ENCODE peak calls at places on chromosomes 3 and 15, in six cellular contexts. I, B, T, D, F and Q are unnamed samples.

GRCh38 chr3:197259096-197259495 is 39.3 kb downstream of the DLG1 start:
- DNase-seq in T (no peak), D (no peak), B (no peak), F (no peak), I (no peak), Q (no peak)

GRCh38 chr3:12879191-12879815 is 37.9 kb upstream of the RPL32 start:
- DNase-seq in F (no peak), B (no peak), I (no peak), D (no peak), T (no peak), Q (no peak)

GRCh38 chr15:70316059-70316600 is 218.4 kb upstream of the TLE3 start:
- DNase-seq in T (peak; percentile 10), B (no peak), I (no peak), D (no peak), F (no peak), Q (no peak)

GRCh38 chr15:57505949-57506391 is 85.7 kb upstream of the MYZAP start:
- DNase-seq in B (no peak), D (peak; percentile 98), T (peak; percentile 82), F (peak; percentile 56), I (peak; percentile 82), Q (no peak)

GRCh38 chr3:74630602-74631001 is 16.1 kb upstream of the CNTN3 start:
- DNase-seq in I (no peak), B (no peak), T (no peak), F (no peak), D (no peak), Q (no peak)

GRCh38 chr3:121493431-121493830 is 52.4 kb downstream of the POLQ start:
- DNase-seq in B (no peak), D (no peak), F (no peak), T (no peak), I (no peak), Q (no peak)

GRCh38 chr15:89672221-89673161 is 6.7 kb downstream of the PLIN1 start:
- DNase-seq in D (no peak), I (no peak), B (no peak), T (no peak), F (no peak), Q (no peak)

GRCh38 chr3:182364323-182364722 is 429.0 kb upstream of the ATP11B start:
- DNase-seq in D (peak; percentile 34), B (no peak), I (no peak), F (no peak), T (no peak), Q (no peak)

GRCh38 chr3:45915080-45915479 is 28.2 kb upstream of the CXCR6 start:
- DNase-seq in T (no peak), B (no peak), I (no peak), F (no peak), D (no peak), Q (peak; percentile 11)

GRCh38 chr3:151859905-151860304 is 13.5 kb upstream of the SUCNR1 start:
- DNase-seq in I (no peak), D (no peak), F (no peak), T (no peak), B (no peak), Q (no peak)

GRCh38 chr3:98602078-98602678 is 8.8 kb upstream of the CPOX start:
- DNase-seq in B (peak; percentile 47), F (no peak), D (peak; percentile 66), I (no peak), T (no peak), Q (peak; percentile 41)

GRCh38 chr3:128775906-128776542 is 50.0 kb downstream of the RAB7A start:
- DNase-seq in B (no peak), T (no peak), I (no peak), D (no peak), F (no peak), Q (no peak)

GRCh38 chr3:61665121-61665520 is 103.8 kb downstream of the PTPRG start:
- DNase-seq in D (no peak), T (no peak), I (no peak), B (no peak), F (no peak), Q (no peak)

GRCh38 chr3:106124818-106125217 is 256.0 kb upstream of the CBLB start:
- DNase-seq in B (no peak), D (no peak), I (no peak), T (no peak), F (no peak), Q (no peak)

GRCh38 chr3:66490984-66491383 is 9.8 kb downstream of the LRIG1 start:
- DNase-seq in B (no peak), T (no peak), F (no peak), I (no peak), D (no peak), Q (no peak)

DNA sequence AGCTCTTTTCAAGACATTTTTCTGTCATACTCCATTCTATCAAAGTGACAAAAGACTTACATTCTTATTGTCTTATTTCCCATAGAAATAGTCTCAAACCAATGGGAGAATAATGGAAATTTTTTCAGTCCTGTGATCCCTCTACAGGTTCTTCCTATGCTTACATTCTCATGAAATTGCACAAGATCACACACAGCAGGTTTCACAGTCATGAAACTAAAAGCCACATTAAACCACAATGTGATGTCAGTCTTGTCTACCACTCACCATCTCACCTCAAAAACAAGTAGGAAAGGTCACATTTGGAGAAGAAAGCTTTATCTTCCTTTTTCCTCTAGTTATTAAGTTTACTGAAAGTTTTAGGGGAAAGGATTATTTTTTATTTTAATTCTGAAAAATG is 161.0 kb upstream of the RORA start:
- DNase-seq in B (no peak), T (no peak), D (no peak), I (no peak), F (no peak), Q (no peak)
- TF ChIP-seq CTCF in B (no peak), T (no peak), D (no peak), I (no peak), F (no peak), Q (no peak)

GRCh38 chr15:37075777-37076176 is 24.6 kb downstream of the MEIS2 start:
- DNase-seq in B (no peak), D (no peak), F (no peak), I (no peak), T (no peak), Q (no peak)
- TF ChIP-seq CTCF in B (no peak), D (no peak), F (no peak), I (no peak), T (no peak), Q (no peak)

GRCh38 chr15:68206711-68207151 is 1.6 kb upstream of the CALML4 start:
- DNase-seq in D (no peak), F (no peak), T (no peak), B (no peak), I (no peak), Q (no peak)

GRCh38 chr15:68208641-68209240 is 3.6 kb upstream of the CALML4 start:
- DNase-seq in F (no peak), B (no peak), I (no peak), D (no peak), T (no peak), Q (peak; percentile 51)

GRCh38 chr15:68207176-68207935 is 2.2 kb upstream of the CALML4 start:
- DNase-seq in I (no peak), F (no peak), T (no peak), B (no peak), D (no peak), Q (no peak)

GRCh38 chr15:68209272-68209671 is 4.1 kb upstream of the CALML4 start:
- DNase-seq in F (no peak), I (no peak), T (no peak), D (no peak), B (no peak), Q (no peak)

GRCh38 chr15:68208136-68208535 is 3.0 kb upstream of the CALML4 start:
- DNase-seq in F (no peak), T (no peak), I (no peak), D (no peak), B (no peak), Q (no peak)
- TF ChIP-seq CTCF in F (no peak), T (no peak), I (no peak), D (no peak), B (no peak), Q (no peak)

DNA sequence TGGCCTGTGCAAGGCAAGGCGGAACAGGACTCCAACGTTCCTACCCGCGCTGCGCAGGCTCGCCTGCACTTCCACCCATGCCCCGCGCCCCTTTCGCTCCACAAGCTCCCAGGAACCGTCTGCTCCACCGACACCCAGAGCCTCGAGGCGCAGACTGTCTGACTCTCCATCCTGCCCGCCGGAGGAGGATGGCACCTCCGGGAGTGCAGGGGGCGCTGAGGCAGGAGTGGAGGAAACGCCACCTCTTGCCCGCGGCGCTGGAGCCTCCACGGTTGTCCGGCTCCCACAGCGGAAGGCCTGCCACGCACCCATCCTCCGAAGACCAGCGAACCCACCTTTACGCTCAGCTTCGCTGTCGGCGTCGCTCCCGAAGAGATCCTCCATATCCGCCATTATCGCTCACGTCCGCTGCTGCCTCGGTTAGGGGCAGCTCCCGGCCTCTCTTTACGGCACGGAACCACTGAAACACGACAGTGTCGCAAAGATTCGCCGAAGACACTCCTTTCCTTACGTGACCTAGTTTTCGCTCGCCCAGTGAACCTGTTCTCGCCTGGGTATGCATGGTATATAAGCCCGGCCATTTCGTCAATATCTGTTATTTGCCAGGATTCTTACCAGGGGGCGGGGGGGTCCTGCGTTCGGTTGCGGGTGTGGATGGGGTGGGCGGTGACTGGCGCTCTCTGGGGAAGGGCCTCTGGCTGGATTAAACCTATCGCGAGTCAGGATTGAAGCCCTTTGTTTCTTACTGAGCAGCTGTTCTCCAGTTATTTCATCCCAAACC is at the start of gene LEO1:
- DNase-seq in I (peak; percentile 91), F (peak; percentile 82), T (peak; percentile 94), B (peak; percentile 97), D (peak; percentile 98), Q (peak; percentile 94)
- TF ChIP-seq CTCF in I (no peak), F (peak; percentile 48), T (no peak), B (peak; percentile 51), D (peak; percentile 43), Q (no peak)

GRCh38 chr3:52819936-52820335 is 10.5 kb downstream of the ITIH4 start:
- DNase-seq in B (no peak), F (no peak), D (no peak), I (no peak), T (no peak), Q (no peak)
- TF ChIP-seq CTCF in B (no peak), F (no peak), D (no peak), I (no peak), T (no peak), Q (no peak)

GRCh38 chr15:88337993-88338392 is 81.5 kb upstream of the NTRK3 start:
- DNase-seq in D (no peak), T (no peak), B (no peak), I (no peak), F (no peak), Q (no peak)
- TF ChIP-seq CTCF in D (no peak), T (no peak), B (no peak), I (no peak), F (peak; percentile 7), Q (no peak)